ENCODE peak calls at places on chromosome 18, in seven cellular contexts. One of them, this sample, is unnamed.

GRCh38 chr18:28204154-28204553 is 27.2 kb upstream of the CDH2 start:
- DNase-seq in mesenchymal stem cell: peak
- DNase-seq in trophoblast cell: no peak
- DNase-seq in neuronal stem cell: no peak
- DNase-seq in IMR-90: peak
- DNase-seq in H1: no peak
- DNase-seq in mesendoderm: no peak
- DNase-seq in this sample: no peak

GRCh38 chr18:10487161-10487560 is 32.7 kb downstream of the APCDD1 start:
- DNase-seq in IMR-90: no peak
- DNase-seq in H1: no peak
- DNase-seq in neuronal stem cell: no peak
- DNase-seq in mesenchymal stem cell: no peak
- DNase-seq in trophoblast cell: no peak
- DNase-seq in mesendoderm: no peak
- DNase-seq in this sample: no peak

GRCh38 chr18:1805526-1805925 is 765.8 kb downstream of the METTL4 start:
- DNase-seq in H1: no peak
- DNase-seq in mesendoderm: no peak
- DNase-seq in trophoblast cell: no peak
- DNase-seq in IMR-90: no peak
- DNase-seq in neuronal stem cell: no peak
- DNase-seq in mesenchymal stem cell: no peak
- DNase-seq in this sample: no peak

GRCh38 chr18:38940863-38941531 is 1375.4 kb upstream of the CELF4 start:
- DNase-seq in neuronal stem cell: no peak
- DNase-seq in IMR-90: peak
- DNase-seq in mesenchymal stem cell: peak
- DNase-seq in H1: no peak
- DNase-seq in mesendoderm: peak
- DNase-seq in trophoblast cell: peak
- DNase-seq in this sample: no peak

GRCh38 chr18:78610646-78611045 is 369.0 kb upstream of the SALL3 start:
- DNase-seq in IMR-90: no peak
- DNase-seq in neuronal stem cell: no peak
- DNase-seq in H1: no peak
- DNase-seq in trophoblast cell: no peak
- DNase-seq in mesenchymal stem cell: no peak
- DNase-seq in mesendoderm: no peak
- DNase-seq in this sample: peak

GRCh38 chr18:11520536-11520935 is 88.9 kb upstream of the SLC35G4 start:
- DNase-seq in mesenchymal stem cell: no peak
- DNase-seq in IMR-90: no peak
- DNase-seq in trophoblast cell: no peak
- DNase-seq in H1: no peak
- DNase-seq in neuronal stem cell: no peak
- DNase-seq in mesendoderm: no peak
- DNase-seq in this sample: no peak

GRCh38 chr18:8800445-8800844 is 95.1 kb downstream of the MTCL1 start:
- DNase-seq in IMR-90: peak
- DNase-seq in mesenchymal stem cell: peak
- DNase-seq in mesendoderm: peak
- DNase-seq in trophoblast cell: peak
- DNase-seq in H1: peak
- DNase-seq in neuronal stem cell: no peak
- DNase-seq in this sample: peak

GRCh38 chr18:25743661-25744151 is 346.7 kb downstream of the SS18 start:
- DNase-seq in mesenchymal stem cell: no peak
- DNase-seq in H1: peak
- DNase-seq in trophoblast cell: no peak
- DNase-seq in IMR-90: no peak
- DNase-seq in neuronal stem cell: no peak
- DNase-seq in mesendoderm: peak
- DNase-seq in this sample: peak

GRCh38 chr18:74935411-74935810 is 273.5 kb downstream of the PTGR3 start:
- DNase-seq in mesenchymal stem cell: no peak
- DNase-seq in trophoblast cell: no peak
- DNase-seq in mesendoderm: no peak
- DNase-seq in IMR-90: no peak
- DNase-seq in neuronal stem cell: no peak
- DNase-seq in H1: no peak
- DNase-seq in this sample: no peak

GRCh38 chr18:7577706-7578105 is 10.6 kb downstream of the PTPRM start:
- DNase-seq in trophoblast cell: no peak
- DNase-seq in IMR-90: peak
- DNase-seq in neuronal stem cell: peak
- DNase-seq in H1: peak
- DNase-seq in mesenchymal stem cell: peak
- DNase-seq in mesendoderm: peak
- DNase-seq in this sample: peak

GRCh38 chr18:995641-996040 is 91.0 kb downstream of the ADCYAP1 start:
- DNase-seq in IMR-90: peak
- DNase-seq in mesendoderm: no peak
- DNase-seq in neuronal stem cell: no peak
- DNase-seq in mesenchymal stem cell: peak
- DNase-seq in H1: no peak
- DNase-seq in trophoblast cell: no peak
- DNase-seq in this sample: no peak

GRCh38 chr18:13375302-13376255 is 157.0 kb downstream of the LDLRAD4 start:
- DNase-seq in neuronal stem cell: no peak
- DNase-seq in IMR-90: peak
- DNase-seq in H1: no peak
- DNase-seq in trophoblast cell: peak
- DNase-seq in mesendoderm: peak
- DNase-seq in mesenchymal stem cell: peak
- DNase-seq in this sample: no peak

GRCh38 chr18:11411021-11411420 is 198.4 kb upstream of the SLC35G4 start:
- DNase-seq in mesendoderm: no peak
- DNase-seq in trophoblast cell: no peak
- DNase-seq in H1: no peak
- DNase-seq in neuronal stem cell: no peak
- DNase-seq in mesenchymal stem cell: no peak
- DNase-seq in IMR-90: peak
- DNase-seq in this sample: no peak

GRCh38 chr18:35076556-35076955 is 35.3 kb downstream of the MAPRE2 start:
- DNase-seq in mesenchymal stem cell: peak
- DNase-seq in neuronal stem cell: no peak
- DNase-seq in mesendoderm: peak
- DNase-seq in trophoblast cell: no peak
- DNase-seq in IMR-90: peak
- DNase-seq in H1: no peak
- DNase-seq in this sample: no peak

GRCh38 chr18:23958036-23958435 is 56.5 kb upstream of the TTC39C start:
- DNase-seq in mesendoderm: no peak
- DNase-seq in neuronal stem cell: no peak
- DNase-seq in H1: no peak
- DNase-seq in trophoblast cell: no peak
- DNase-seq in IMR-90: no peak
- DNase-seq in mesenchymal stem cell: no peak
- DNase-seq in this sample: no peak

GRCh38 chr18:73681398-73681797 is 466.2 kb downstream of the FBXO15 start:
- DNase-seq in neuronal stem cell: no peak
- DNase-seq in trophoblast cell: no peak
- DNase-seq in IMR-90: no peak
- DNase-seq in mesenchymal stem cell: no peak
- DNase-seq in H1: no peak
- DNase-seq in mesendoderm: no peak
- DNase-seq in this sample: no peak

GRCh38 chr18:24795129-24795528 is 334.7 kb downstream of the HRH4 start:
- DNase-seq in neuronal stem cell: no peak
- DNase-seq in mesenchymal stem cell: no peak
- DNase-seq in IMR-90: no peak
- DNase-seq in mesendoderm: no peak
- DNase-seq in H1: no peak
- DNase-seq in trophoblast cell: no peak
- DNase-seq in this sample: no peak

GRCh38 chr18:26745288-26745975 is 120.1 kb downstream of the AQP4 start:
- DNase-seq in mesenchymal stem cell: no peak
- DNase-seq in trophoblast cell: no peak
- DNase-seq in IMR-90: no peak
- DNase-seq in H1: no peak
- DNase-seq in neuronal stem cell: no peak
- DNase-seq in mesendoderm: peak
- DNase-seq in this sample: no peak

GRCh38 chr18:72995558-72995957 is 127.8 kb upstream of the NETO1 start:
- DNase-seq in IMR-90: no peak
- DNase-seq in mesendoderm: no peak
- DNase-seq in neuronal stem cell: no peak
- DNase-seq in H1: no peak
- DNase-seq in trophoblast cell: no peak
- DNase-seq in mesenchymal stem cell: no peak
- DNase-seq in this sample: no peak

GRCh38 chr18:79601234-79601633 is 78.4 kb upstream of the CTDP1 start:
- DNase-seq in mesendoderm: peak
- DNase-seq in IMR-90: no peak
- DNase-seq in neuronal stem cell: no peak
- DNase-seq in mesenchymal stem cell: no peak
- DNase-seq in H1: no peak
- DNase-seq in trophoblast cell: no peak
- DNase-seq in this sample: no peak

GRCh38 chr18:23994361-23994902 is 20.1 kb upstream of the TTC39C start:
- DNase-seq in mesendoderm: no peak
- DNase-seq in H1: no peak
- DNase-seq in neuronal stem cell: no peak
- DNase-seq in IMR-90: peak
- DNase-seq in mesenchymal stem cell: peak
- DNase-seq in trophoblast cell: peak
- DNase-seq in this sample: no peak

DNA sequence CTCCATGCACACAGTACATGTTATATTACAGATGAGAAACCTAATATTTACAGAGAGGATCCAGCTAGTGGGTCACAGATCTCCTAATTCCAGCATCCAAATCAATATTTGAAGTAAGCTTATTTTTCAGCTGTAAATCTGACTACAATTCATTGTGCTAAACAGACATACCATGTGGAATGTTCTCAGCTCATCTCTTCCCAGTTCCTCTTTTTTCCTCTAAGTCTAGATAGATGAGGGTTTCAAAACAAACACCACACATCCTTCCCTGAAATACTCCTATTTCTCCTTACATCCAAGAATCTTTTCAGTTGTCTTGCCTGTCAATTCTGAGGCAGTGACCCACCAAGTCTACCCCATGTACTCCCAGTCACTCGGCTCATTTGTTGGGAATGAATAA is 200.7 kb upstream of the PIK3C3 start:
- DNase-seq in mesendoderm: no peak
- DNase-seq in IMR-90: no peak
- DNase-seq in neuronal stem cell: no peak
- DNase-seq in H1: no peak
- DNase-seq in mesenchymal stem cell: no peak
- DNase-seq in trophoblast cell: no peak
- DNase-seq in this sample: no peak
- H3K4me2 ChIP-seq in mesendoderm: no peak
- H3K4me2 ChIP-seq in IMR-90: no peak
- H3K4me2 ChIP-seq in neuronal stem cell: no peak
- H3K4me2 ChIP-seq in H1: no peak
- H3K4me2 ChIP-seq in mesenchymal stem cell: no peak
- H3K4me2 ChIP-seq in trophoblast cell: no peak
- H3K4me2 ChIP-seq in this sample: no peak

DNA sequence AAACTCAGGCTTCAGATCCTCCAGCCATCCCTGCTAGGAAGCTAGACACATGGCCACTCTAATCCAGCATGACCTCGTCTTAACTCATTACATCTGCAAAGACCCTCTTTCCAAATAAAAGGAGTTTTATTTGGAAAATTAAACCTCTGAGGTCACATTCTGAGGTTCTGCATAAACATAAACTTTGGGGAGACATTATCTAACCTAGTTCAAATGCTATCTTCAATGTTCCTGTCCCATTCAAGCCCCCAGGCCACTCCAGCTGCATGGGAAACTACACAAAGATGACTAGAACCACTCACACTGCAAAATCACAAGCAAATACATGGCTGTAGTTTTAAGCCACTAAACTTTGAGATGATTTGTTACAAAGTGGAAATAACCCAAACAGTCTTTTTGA is 99.0 kb upstream of the RNF152 start:
- DNase-seq in IMR-90: no peak
- DNase-seq in mesenchymal stem cell: no peak
- DNase-seq in trophoblast cell: no peak
- DNase-seq in neuronal stem cell: no peak
- DNase-seq in mesendoderm: no peak
- DNase-seq in H1: no peak
- DNase-seq in this sample: no peak
- H4K8ac ChIP-seq in IMR-90: peak
- H4K8ac ChIP-seq in mesenchymal stem cell: peak
- H4K8ac ChIP-seq in trophoblast cell: peak
- H4K8ac ChIP-seq in neuronal stem cell: no peak
- H4K8ac ChIP-seq in mesendoderm: no peak
- H4K8ac ChIP-seq in H1: no peak
- H4K8ac ChIP-seq in this sample: no peak

GRCh38 chr18:56326386-56327072 is 311.9 kb downstream of the TXNL1 start:
- DNase-seq in trophoblast cell: no peak
- DNase-seq in neuronal stem cell: no peak
- DNase-seq in IMR-90: no peak
- DNase-seq in H1: no peak
- DNase-seq in mesenchymal stem cell: no peak
- DNase-seq in mesendoderm: no peak
- DNase-seq in this sample: no peak

GRCh38 chr18:56322403-56322802 is 316.0 kb downstream of the TXNL1 start:
- DNase-seq in mesendoderm: no peak
- DNase-seq in H1: no peak
- DNase-seq in trophoblast cell: no peak
- DNase-seq in neuronal stem cell: peak
- DNase-seq in IMR-90: no peak
- DNase-seq in mesenchymal stem cell: no peak
- DNase-seq in this sample: no peak

GRCh38 chr18:56329536-56329935 is 308.9 kb downstream of the TXNL1 start:
- DNase-seq in neuronal stem cell: no peak
- DNase-seq in IMR-90: no peak
- DNase-seq in trophoblast cell: no peak
- DNase-seq in mesendoderm: no peak
- DNase-seq in mesenchymal stem cell: no peak
- DNase-seq in H1: no peak
- DNase-seq in this sample: no peak

GRCh38 chr18:56330381-56331115 is 307.8 kb downstream of the TXNL1 start:
- DNase-seq in trophoblast cell: no peak
- DNase-seq in IMR-90: no peak
- DNase-seq in H1: no peak
- DNase-seq in mesenchymal stem cell: no peak
- DNase-seq in mesendoderm: no peak
- DNase-seq in neuronal stem cell: no peak
- DNase-seq in this sample: no peak

GRCh38 chr18:56327171-56327885 is 311.1 kb downstream of the TXNL1 start:
- DNase-seq in H1: no peak
- DNase-seq in trophoblast cell: no peak
- DNase-seq in mesenchymal stem cell: no peak
- DNase-seq in IMR-90: peak
- DNase-seq in neuronal stem cell: no peak
- DNase-seq in mesendoderm: no peak
- DNase-seq in this sample: no peak
- H2BK5ac ChIP-seq in H1: no peak
- H2BK5ac ChIP-seq in trophoblast cell: no peak
- H2BK5ac ChIP-seq in mesenchymal stem cell: no peak
- H2BK5ac ChIP-seq in IMR-90: peak
- H2BK5ac ChIP-seq in neuronal stem cell: no peak
- H2BK5ac ChIP-seq in mesendoderm: no peak
- H2BK5ac ChIP-seq in this sample: no peak

DNA sequence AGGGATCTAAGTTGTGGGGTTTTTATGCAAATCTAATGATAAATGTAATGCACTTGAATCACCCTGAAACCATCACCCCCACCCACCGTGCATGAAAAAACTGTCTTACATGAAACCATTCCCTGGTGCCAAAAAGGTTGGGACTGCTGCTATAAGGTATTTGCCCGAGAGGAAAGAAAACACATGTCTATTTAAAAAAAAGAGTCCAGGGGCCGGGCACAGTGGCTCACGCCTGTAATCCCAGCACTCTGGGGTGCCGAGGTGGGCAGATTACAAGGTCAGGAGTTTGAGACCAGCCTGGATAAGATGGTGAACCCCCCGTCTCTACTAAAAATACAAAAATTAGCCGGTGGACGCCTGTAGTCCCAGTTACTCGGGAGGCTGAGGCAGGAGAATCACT is 1372.8 kb upstream of the CDH2 start:
- DNase-seq in H1: no peak
- DNase-seq in neuronal stem cell: no peak
- DNase-seq in trophoblast cell: no peak
- DNase-seq in mesenchymal stem cell: no peak
- DNase-seq in IMR-90: no peak
- DNase-seq in mesendoderm: no peak
- DNase-seq in this sample: no peak
- H3K4me2 ChIP-seq in H1: no peak
- H3K4me2 ChIP-seq in neuronal stem cell: no peak
- H3K4me2 ChIP-seq in trophoblast cell: no peak
- H3K4me2 ChIP-seq in mesenchymal stem cell: no peak
- H3K4me2 ChIP-seq in IMR-90: no peak
- H3K4me2 ChIP-seq in mesendoderm: no peak
- H3K4me2 ChIP-seq in this sample: no peak

This sample was measured in H9.